ENCODE peak calls at places on chromosomes 11 and 22, in five cellular contexts. One of them, this sample, is unnamed.

GRCh38 chr22:17085277-17086091 is 684 bp downstream of the IL17RA start:
- DNase-seq in HCT116: no peak
- DNase-seq in mammary epithelial cell: peak; percentile 21
- DNase-seq in DND-41: no peak
- DNase-seq in fibroblast of lung: peak; percentile 4
- DNase-seq in this sample: peak; percentile 68

GRCh38 chr22:27107824-27108223 is 450.4 kb downstream of the MIAT start:
- DNase-seq in fibroblast of lung: peak; percentile 54
- DNase-seq in DND-41: no peak
- DNase-seq in HCT116: peak; percentile 70
- DNase-seq in mammary epithelial cell: peak; percentile 94
- DNase-seq in this sample: peak; percentile 86

GRCh38 chr11:116104480-116105174 is 600.4 kb upstream of the CADM1 start:
- DNase-seq in fibroblast of lung: no peak
- DNase-seq in DND-41: no peak
- DNase-seq in mammary epithelial cell: no peak
- DNase-seq in HCT116: no peak
- DNase-seq in this sample: no peak

GRCh38 chr11:84019576-84020194 is 733.5 kb upstream of the CCDC90B start:
- DNase-seq in DND-41: no peak
- DNase-seq in mammary epithelial cell: peak; percentile 0
- DNase-seq in HCT116: no peak
- DNase-seq in fibroblast of lung: peak; percentile 12
- DNase-seq in this sample: no peak

GRCh38 chr11:113395782-113396336 is 8.3 kb downstream of the ANKK1 start:
- DNase-seq in DND-41: no peak
- DNase-seq in mammary epithelial cell: no peak
- DNase-seq in fibroblast of lung: no peak
- DNase-seq in HCT116: no peak
- DNase-seq in this sample: peak; percentile 78

GRCh38 chr22:37428649-37429586 is 1.6 kb upstream of the ELFN2 start:
- DNase-seq in mammary epithelial cell: no peak
- DNase-seq in HCT116: peak; percentile 37
- DNase-seq in fibroblast of lung: peak; percentile 53
- DNase-seq in DND-41: peak; percentile 59
- DNase-seq in this sample: peak; percentile 93

GRCh38 chr22:46070722-46071450 is 79.4 kb upstream of the PPARA start:
- DNase-seq in fibroblast of lung: peak; percentile 59
- DNase-seq in HCT116: no peak
- DNase-seq in mammary epithelial cell: peak; percentile 73
- DNase-seq in DND-41: no peak
- DNase-seq in this sample: peak; percentile 96

GRCh38 chr11:22577854-22578253 is 47.8 kb downstream of the FANCF start:
- DNase-seq in fibroblast of lung: no peak
- DNase-seq in mammary epithelial cell: no peak
- DNase-seq in DND-41: no peak
- DNase-seq in HCT116: no peak
- DNase-seq in this sample: no peak

GRCh38 chr22:23622634-23623033 is 9.5 kb downstream of the DRICH1 start:
- DNase-seq in HCT116: no peak
- DNase-seq in DND-41: no peak
- DNase-seq in fibroblast of lung: no peak
- DNase-seq in mammary epithelial cell: no peak
- DNase-seq in this sample: no peak

GRCh38 chr11:5369793-5370192 is 13.8 kb upstream of the OR51M1 start:
- DNase-seq in DND-41: no peak
- DNase-seq in mammary epithelial cell: no peak
- DNase-seq in fibroblast of lung: peak; percentile 71
- DNase-seq in HCT116: no peak
- DNase-seq in this sample: peak; percentile 73

GRCh38 chr22:46681010-46681409 is 57.0 kb downstream of the CERK start:
- DNase-seq in DND-41: peak; percentile 37
- DNase-seq in mammary epithelial cell: no peak
- DNase-seq in fibroblast of lung: no peak
- DNase-seq in HCT116: no peak
- DNase-seq in this sample: peak; percentile 85

GRCh38 chr11:96278039-96278897 is 64.7 kb downstream of the MAML2 start:
- DNase-seq in fibroblast of lung: peak; percentile 55
- DNase-seq in DND-41: no peak
- DNase-seq in HCT116: no peak
- DNase-seq in mammary epithelial cell: peak; percentile 66
- DNase-seq in this sample: no peak

GRCh38 chr11:67640021-67640757 is 626 bp upstream of the TBX10 start:
- DNase-seq in HCT116: peak; percentile 36
- DNase-seq in mammary epithelial cell: no peak
- DNase-seq in fibroblast of lung: peak; percentile 32
- DNase-seq in DND-41: peak; percentile 43
- DNase-seq in this sample: peak; percentile 94

GRCh38 chr11:117834068-117834810 is 9.7 kb upstream of the FXYD2 start:
- DNase-seq in mammary epithelial cell: no peak
- DNase-seq in fibroblast of lung: no peak
- DNase-seq in HCT116: no peak
- DNase-seq in DND-41: no peak
- DNase-seq in this sample: no peak

GRCh38 chr22:46547883-46548244 is 10.4 kb upstream of the CELSR1 start:
- DNase-seq in HCT116: no peak
- DNase-seq in fibroblast of lung: peak; percentile 91
- DNase-seq in DND-41: no peak
- DNase-seq in mammary epithelial cell: peak; percentile 71
- DNase-seq in this sample: peak; percentile 98

GRCh38 chr11:44911031-44911814 is 39.5 kb downstream of the TP53I11 start:
- DNase-seq in mammary epithelial cell: peak; percentile 51
- DNase-seq in HCT116: peak; percentile 59
- DNase-seq in DND-41: peak; percentile 81
- DNase-seq in fibroblast of lung: peak; percentile 84
- DNase-seq in this sample: peak; percentile 97

GRCh38 chr11:111269146-111269868 is 23.8 kb downstream of the POU2AF2 start:
- DNase-seq in fibroblast of lung: no peak
- DNase-seq in mammary epithelial cell: no peak
- DNase-seq in HCT116: no peak
- DNase-seq in DND-41: no peak
- DNase-seq in this sample: no peak

GRCh38 chr11:133908827-133909226 is 47.9 kb downstream of the IGSF9B start:
- DNase-seq in HCT116: no peak
- DNase-seq in fibroblast of lung: no peak
- DNase-seq in DND-41: no peak
- DNase-seq in mammary epithelial cell: no peak
- DNase-seq in this sample: no peak

GRCh38 chr11:67373916-67374570 is 645 bp upstream of the CLCF1 start:
- DNase-seq in DND-41: no peak
- DNase-seq in mammary epithelial cell: peak; percentile 97
- DNase-seq in fibroblast of lung: peak; percentile 98
- DNase-seq in HCT116: peak; percentile 93
- DNase-seq in this sample: peak; percentile 99

GRCh38 chr11:10329356-10329755 is 24.5 kb downstream of the ADM start:
- DNase-seq in mammary epithelial cell: no peak
- DNase-seq in HCT116: no peak
- DNase-seq in DND-41: no peak
- DNase-seq in fibroblast of lung: no peak
- DNase-seq in this sample: no peak

GRCh38 chr11:17475666-17476316 is 854 bp downstream of the ABCC8 start:
- DNase-seq in mammary epithelial cell: no peak
- DNase-seq in HCT116: no peak
- DNase-seq in DND-41: peak; percentile 20
- DNase-seq in fibroblast of lung: no peak
- DNase-seq in this sample: peak; percentile 81
- H3K4me2 ChIP-seq in mammary epithelial cell: peak overlapping the region; percentile 84
- H3K4me2 ChIP-seq in HCT116: no peak overlapping the region
- H3K4me2 ChIP-seq in DND-41: peak overlapping the region; percentile 67
- H3K4me2 ChIP-seq in fibroblast of lung: no peak overlapping the region
- H3K4me2 ChIP-seq in this sample: no peak overlapping the region

GRCh38 chr11:77086521-77087472 is 15.8 kb upstream of the OMP start:
- DNase-seq in mammary epithelial cell: no peak
- DNase-seq in fibroblast of lung: no peak
- DNase-seq in HCT116: no peak
- DNase-seq in DND-41: no peak
- DNase-seq in this sample: peak; percentile 54

GRCh38 chr11:77088236-77089003 is 14.2 kb upstream of the OMP start:
- DNase-seq in fibroblast of lung: no peak
- DNase-seq in HCT116: no peak
- DNase-seq in mammary epithelial cell: no peak
- DNase-seq in DND-41: no peak
- DNase-seq in this sample: peak; percentile 90

GRCh38 chr11:77089004-77089545 is 13.6 kb upstream of the OMP start:
- DNase-seq in fibroblast of lung: no peak
- DNase-seq in mammary epithelial cell: no peak
- DNase-seq in DND-41: no peak
- DNase-seq in HCT116: no peak
- DNase-seq in this sample: peak; percentile 71

GRCh38 chr11:77085652-77086051 is 17.0 kb upstream of the OMP start:
- DNase-seq in mammary epithelial cell: no peak
- DNase-seq in HCT116: no peak
- DNase-seq in fibroblast of lung: no peak
- DNase-seq in DND-41: no peak
- DNase-seq in this sample: no peak

GRCh38 chr11:77087723-77088225 is 14.9 kb upstream of the OMP start:
- DNase-seq in mammary epithelial cell: no peak
- DNase-seq in fibroblast of lung: no peak
- DNase-seq in DND-41: no peak
- DNase-seq in HCT116: no peak
- DNase-seq in this sample: peak; percentile 32
- H3K4me3 ChIP-seq in mammary epithelial cell: no peak overlapping the region
- H3K4me3 ChIP-seq in fibroblast of lung: no peak overlapping the region
- H3K4me3 ChIP-seq in DND-41: no peak overlapping the region
- H3K4me3 ChIP-seq in HCT116: no peak overlapping the region
- H3K4me3 ChIP-seq in this sample: no peak overlapping the region

GRCh38 chr22:25884121-25884520 is 142.1 kb downstream of the MYO18B start:
- DNase-seq in DND-41: no peak
- DNase-seq in HCT116: no peak
- DNase-seq in mammary epithelial cell: no peak
- DNase-seq in fibroblast of lung: no peak
- DNase-seq in this sample: no peak

GRCh38 chr22:25882366-25882765 is 140.4 kb downstream of the MYO18B start:
- DNase-seq in HCT116: no peak
- DNase-seq in DND-41: no peak
- DNase-seq in fibroblast of lung: no peak
- DNase-seq in mammary epithelial cell: no peak
- DNase-seq in this sample: no peak

GRCh38 chr22:25878933-25879332 is 136.9 kb downstream of the MYO18B start:
- DNase-seq in mammary epithelial cell: no peak
- DNase-seq in DND-41: no peak
- DNase-seq in fibroblast of lung: no peak
- DNase-seq in HCT116: no peak
- DNase-seq in this sample: no peak

GRCh38 chr22:25881353-25881752 is 139.4 kb downstream of the MYO18B start:
- DNase-seq in fibroblast of lung: no peak
- DNase-seq in mammary epithelial cell: no peak
- DNase-seq in HCT116: no peak
- DNase-seq in DND-41: no peak
- DNase-seq in this sample: no peak

GRCh38 chr22:25880524-25880923 is 138.5 kb downstream of the MYO18B start:
- DNase-seq in fibroblast of lung: no peak
- DNase-seq in HCT116: no peak
- DNase-seq in DND-41: no peak
- DNase-seq in mammary epithelial cell: no peak
- DNase-seq in this sample: no peak
- H3K79me2 ChIP-seq in fibroblast of lung: no peaks in the 10 kb centered on the region
- H3K79me2 ChIP-seq in HCT116: no peaks in the 10 kb centered on the region
- H3K79me2 ChIP-seq in DND-41: no peaks in the 10 kb centered on the region
- H3K79me2 ChIP-seq in mammary epithelial cell: no peaks in the 10 kb centered on the region
- H3K79me2 ChIP-seq in this sample: no peaks in the 10 kb centered on the region

DNA sequence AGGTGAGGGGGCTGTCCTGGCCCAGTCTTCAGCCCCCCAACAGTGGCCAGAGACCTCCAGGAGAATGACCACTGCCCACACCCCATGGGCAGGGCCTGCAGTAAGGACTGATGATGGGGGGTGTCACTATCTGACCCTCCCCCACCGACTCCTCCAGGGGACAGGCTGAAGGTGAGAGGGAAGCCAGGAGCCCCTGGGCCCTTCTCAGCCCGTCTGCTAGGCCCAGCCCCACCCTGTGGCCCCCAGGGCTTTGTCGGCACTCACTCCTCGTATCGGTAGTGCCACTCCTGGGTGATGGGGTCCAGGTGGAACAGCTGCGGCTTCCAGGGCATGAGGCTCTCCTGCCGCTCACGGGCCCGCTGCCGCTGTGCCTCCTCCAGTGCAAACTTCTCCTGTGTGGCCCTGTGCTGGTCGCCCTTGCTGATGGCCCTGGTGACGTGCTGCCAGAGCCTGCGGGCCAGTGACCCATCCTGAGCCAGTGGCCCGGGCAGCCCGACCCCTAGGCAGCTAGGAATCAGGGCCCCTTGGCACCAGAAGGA is 35.4 kb upstream of the CARS1 start:
- DNase-seq in mammary epithelial cell: no peak
- DNase-seq in HCT116: no peak
- DNase-seq in fibroblast of lung: no peak
- DNase-seq in DND-41: no peak
- DNase-seq in this sample: peak; percentile 66
- H3K4me2 ChIP-seq in mammary epithelial cell: no peak overlapping the region
- H3K4me2 ChIP-seq in HCT116: no peak overlapping the region
- H3K4me2 ChIP-seq in fibroblast of lung: no peak overlapping the region
- H3K4me2 ChIP-seq in DND-41: no peak overlapping the region
- H3K4me2 ChIP-seq in this sample: no peak overlapping the region

GRCh38 chr22:28310299-28310698 is 369.3 kb downstream of the TTC28 start:
- DNase-seq in fibroblast of lung: no peak
- DNase-seq in HCT116: no peak
- DNase-seq in mammary epithelial cell: no peak
- DNase-seq in DND-41: no peak
- DNase-seq in this sample: no peak

GRCh38 chr22:28316014-28316413 is 363.6 kb downstream of the TTC28 start:
- DNase-seq in DND-41: no peak
- DNase-seq in mammary epithelial cell: peak; percentile 48
- DNase-seq in fibroblast of lung: no peak
- DNase-seq in HCT116: no peak
- DNase-seq in this sample: no peak

GRCh38 chr22:28314959-28315358 is 364.7 kb downstream of the TTC28 start:
- DNase-seq in DND-41: no peak
- DNase-seq in fibroblast of lung: no peak
- DNase-seq in HCT116: no peak
- DNase-seq in mammary epithelial cell: no peak
- DNase-seq in this sample: no peak
- H3K4me3 ChIP-seq in DND-41: no peak overlapping the region
- H3K4me3 ChIP-seq in fibroblast of lung: no peak overlapping the region
- H3K4me3 ChIP-seq in HCT116: no peak overlapping the region
- H3K4me3 ChIP-seq in mammary epithelial cell: no peak overlapping the region
- H3K4me3 ChIP-seq in this sample: no peak overlapping the region

This sample was measured in osteoblast.